ENCODE peak calls at places on chromosomes 2 and 18, in seven cellular contexts. One of them, this sample, is unnamed.

GRCh38 chr2:175366814-175367213 is 185.3 kb upstream of the ATP5MC3 start:
- DNase-seq in kidney epithelial cell: peak
- DNase-seq in ELR: peak
- DNase-seq in activated naive CD8-positive, alpha-beta T cell treated with anti-CD3 and anti-CD28 coated beads, Interleukin-2, amount 50 U/mL, for 24 hours: peak
- DNase-seq in T-helper 9 cell: no peak
- DNase-seq in hepatocyte: peak
- DNase-seq in HCEC 1CT: peak
- DNase-seq in this sample: peak

GRCh38 chr2:218809515-218809914 is 22.1 kb downstream of the PRKAG3 start:
- DNase-seq in T-helper 9 cell: no peak
- DNase-seq in activated naive CD8-positive, alpha-beta T cell treated with anti-CD3 and anti-CD28 coated beads, Interleukin-2, amount 50 U/mL, for 24 hours: no peak
- DNase-seq in HCEC 1CT: no peak
- DNase-seq in ELR: no peak
- DNase-seq in hepatocyte: no peak
- DNase-seq in kidney epithelial cell: no peak
- DNase-seq in this sample: no peak

GRCh38 chr18:75497576-75497975 is 70.1 kb upstream of the SMIM21 start:
- DNase-seq in ELR: no peak
- DNase-seq in kidney epithelial cell: no peak
- DNase-seq in HCEC 1CT: no peak
- DNase-seq in T-helper 9 cell: no peak
- DNase-seq in activated naive CD8-positive, alpha-beta T cell treated with anti-CD3 and anti-CD28 coated beads, Interleukin-2, amount 50 U/mL, for 24 hours: no peak
- DNase-seq in hepatocyte: no peak
- DNase-seq in this sample: no peak

GRCh38 chr2:38075436-38076249 is at the start of gene CYP1B1:
- DNase-seq in HCEC 1CT: peak
- DNase-seq in hepatocyte: no peak
- DNase-seq in kidney epithelial cell: no peak
- DNase-seq in activated naive CD8-positive, alpha-beta T cell treated with anti-CD3 and anti-CD28 coated beads, Interleukin-2, amount 50 U/mL, for 24 hours: no peak
- DNase-seq in T-helper 9 cell: no peak
- DNase-seq in ELR: no peak
- DNase-seq in this sample: no peak

GRCh38 chr2:317501-318424 is 29.9 kb upstream of the ALKAL2 start:
- DNase-seq in HCEC 1CT: no peak
- DNase-seq in ELR: peak
- DNase-seq in hepatocyte: no peak
- DNase-seq in T-helper 9 cell: no peak
- DNase-seq in kidney epithelial cell: no peak
- DNase-seq in activated naive CD8-positive, alpha-beta T cell treated with anti-CD3 and anti-CD28 coated beads, Interleukin-2, amount 50 U/mL, for 24 hours: peak
- DNase-seq in this sample: peak

GRCh38 chr2:65375723-65376122 is 56.7 kb downstream of the SPRED2 start:
- DNase-seq in kidney epithelial cell: no peak
- DNase-seq in T-helper 9 cell: no peak
- DNase-seq in hepatocyte: no peak
- DNase-seq in ELR: no peak
- DNase-seq in activated naive CD8-positive, alpha-beta T cell treated with anti-CD3 and anti-CD28 coated beads, Interleukin-2, amount 50 U/mL, for 24 hours: no peak
- DNase-seq in HCEC 1CT: no peak
- DNase-seq in this sample: no peak

GRCh38 chr2:149735237-149735958 is 147.8 kb upstream of the MMADHC start:
- DNase-seq in T-helper 9 cell: no peak
- DNase-seq in activated naive CD8-positive, alpha-beta T cell treated with anti-CD3 and anti-CD28 coated beads, Interleukin-2, amount 50 U/mL, for 24 hours: no peak
- DNase-seq in HCEC 1CT: peak
- DNase-seq in hepatocyte: no peak
- DNase-seq in ELR: no peak
- DNase-seq in kidney epithelial cell: no peak
- DNase-seq in this sample: peak

GRCh38 chr2:234802845-234803171 is 149.0 kb upstream of the SH3BP4 start:
- DNase-seq in hepatocyte: no peak
- DNase-seq in T-helper 9 cell: no peak
- DNase-seq in HCEC 1CT: no peak
- DNase-seq in activated naive CD8-positive, alpha-beta T cell treated with anti-CD3 and anti-CD28 coated beads, Interleukin-2, amount 50 U/mL, for 24 hours: no peak
- DNase-seq in ELR: no peak
- DNase-seq in kidney epithelial cell: no peak
- DNase-seq in this sample: no peak

GRCh38 chr18:25921677-25922421 is 168.6 kb downstream of the SS18 start:
- DNase-seq in ELR: peak
- DNase-seq in activated naive CD8-positive, alpha-beta T cell treated with anti-CD3 and anti-CD28 coated beads, Interleukin-2, amount 50 U/mL, for 24 hours: peak
- DNase-seq in kidney epithelial cell: no peak
- DNase-seq in T-helper 9 cell: peak
- DNase-seq in hepatocyte: peak
- DNase-seq in HCEC 1CT: no peak
- DNase-seq in this sample: peak

GRCh38 chr2:118387509-118387908 is 299.2 kb downstream of the INSIG2 start:
- DNase-seq in kidney epithelial cell: peak
- DNase-seq in activated naive CD8-positive, alpha-beta T cell treated with anti-CD3 and anti-CD28 coated beads, Interleukin-2, amount 50 U/mL, for 24 hours: no peak
- DNase-seq in HCEC 1CT: no peak
- DNase-seq in ELR: peak
- DNase-seq in hepatocyte: no peak
- DNase-seq in T-helper 9 cell: no peak
- DNase-seq in this sample: peak

GRCh38 chr2:153871231-153872221 is at the start of gene GALNT13:
- DNase-seq in activated naive CD8-positive, alpha-beta T cell treated with anti-CD3 and anti-CD28 coated beads, Interleukin-2, amount 50 U/mL, for 24 hours: no peak
- DNase-seq in hepatocyte: peak
- DNase-seq in ELR: no peak
- DNase-seq in T-helper 9 cell: no peak
- DNase-seq in kidney epithelial cell: peak
- DNase-seq in HCEC 1CT: no peak
- DNase-seq in this sample: peak

GRCh38 chr2:20326163-20326780 is 24.4 kb downstream of the PUM2 start:
- DNase-seq in HCEC 1CT: peak
- DNase-seq in activated naive CD8-positive, alpha-beta T cell treated with anti-CD3 and anti-CD28 coated beads, Interleukin-2, amount 50 U/mL, for 24 hours: peak
- DNase-seq in ELR: peak
- DNase-seq in kidney epithelial cell: no peak
- DNase-seq in hepatocyte: peak
- DNase-seq in T-helper 9 cell: peak
- DNase-seq in this sample: peak

GRCh38 chr18:10070581-10071000 is 156.8 kb downstream of the VAPA start:
- DNase-seq in ELR: no peak
- DNase-seq in T-helper 9 cell: no peak
- DNase-seq in hepatocyte: no peak
- DNase-seq in HCEC 1CT: peak
- DNase-seq in activated naive CD8-positive, alpha-beta T cell treated with anti-CD3 and anti-CD28 coated beads, Interleukin-2, amount 50 U/mL, for 24 hours: no peak
- DNase-seq in kidney epithelial cell: no peak
- DNase-seq in this sample: no peak

GRCh38 chr2:216002274-216002673 is 11.1 kb downstream of the MREG start:
- DNase-seq in activated naive CD8-positive, alpha-beta T cell treated with anti-CD3 and anti-CD28 coated beads, Interleukin-2, amount 50 U/mL, for 24 hours: no peak
- DNase-seq in kidney epithelial cell: no peak
- DNase-seq in T-helper 9 cell: no peak
- DNase-seq in ELR: no peak
- DNase-seq in HCEC 1CT: no peak
- DNase-seq in hepatocyte: no peak
- DNase-seq in this sample: no peak

GRCh38 chr18:37483221-37483971 is 82.2 kb downstream of the CELF4 start:
- DNase-seq in ELR: no peak
- DNase-seq in hepatocyte: peak
- DNase-seq in HCEC 1CT: peak
- DNase-seq in kidney epithelial cell: no peak
- DNase-seq in activated naive CD8-positive, alpha-beta T cell treated with anti-CD3 and anti-CD28 coated beads, Interleukin-2, amount 50 U/mL, for 24 hours: no peak
- DNase-seq in T-helper 9 cell: no peak
- DNase-seq in this sample: peak

GRCh38 chr2:237315170-237315880 is 98.6 kb downstream of the COL6A3 start:
- DNase-seq in ELR: peak
- DNase-seq in activated naive CD8-positive, alpha-beta T cell treated with anti-CD3 and anti-CD28 coated beads, Interleukin-2, amount 50 U/mL, for 24 hours: no peak
- DNase-seq in kidney epithelial cell: peak
- DNase-seq in HCEC 1CT: peak
- DNase-seq in T-helper 9 cell: no peak
- DNase-seq in hepatocyte: peak
- DNase-seq in this sample: peak

GRCh38 chr2:64787698-64788097 is 134.0 kb upstream of the SERTAD2 start:
- DNase-seq in ELR: no peak
- DNase-seq in hepatocyte: no peak
- DNase-seq in HCEC 1CT: no peak
- DNase-seq in T-helper 9 cell: no peak
- DNase-seq in kidney epithelial cell: no peak
- DNase-seq in activated naive CD8-positive, alpha-beta T cell treated with anti-CD3 and anti-CD28 coated beads, Interleukin-2, amount 50 U/mL, for 24 hours: no peak
- DNase-seq in this sample: no peak

GRCh38 chr2:241987726-241988125 is 118.2 kb downstream of the RTP5 start:
- DNase-seq in HCEC 1CT: no peak
- DNase-seq in kidney epithelial cell: no peak
- DNase-seq in hepatocyte: no peak
- DNase-seq in ELR: no peak
- DNase-seq in activated naive CD8-positive, alpha-beta T cell treated with anti-CD3 and anti-CD28 coated beads, Interleukin-2, amount 50 U/mL, for 24 hours: no peak
- DNase-seq in T-helper 9 cell: no peak
- DNase-seq in this sample: no peak

GRCh38 chr2:116733699-116734098 is 1080.8 kb upstream of the DDX18 start:
- DNase-seq in ELR: no peak
- DNase-seq in hepatocyte: no peak
- DNase-seq in activated naive CD8-positive, alpha-beta T cell treated with anti-CD3 and anti-CD28 coated beads, Interleukin-2, amount 50 U/mL, for 24 hours: no peak
- DNase-seq in kidney epithelial cell: no peak
- DNase-seq in T-helper 9 cell: no peak
- DNase-seq in HCEC 1CT: no peak
- DNase-seq in this sample: no peak

GRCh38 chr2:109457366-109457765 is 156.4 kb downstream of the SEPTIN10 start:
- DNase-seq in ELR: no peak
- DNase-seq in activated naive CD8-positive, alpha-beta T cell treated with anti-CD3 and anti-CD28 coated beads, Interleukin-2, amount 50 U/mL, for 24 hours: no peak
- DNase-seq in T-helper 9 cell: no peak
- DNase-seq in HCEC 1CT: no peak
- DNase-seq in hepatocyte: no peak
- DNase-seq in kidney epithelial cell: no peak
- DNase-seq in this sample: no peak

GRCh38 chr2:96962567-96963203 is 23.7 kb downstream of the FAM178B start:
- DNase-seq in ELR: no peak
- DNase-seq in HCEC 1CT: no peak
- DNase-seq in T-helper 9 cell: peak
- DNase-seq in hepatocyte: no peak
- DNase-seq in activated naive CD8-positive, alpha-beta T cell treated with anti-CD3 and anti-CD28 coated beads, Interleukin-2, amount 50 U/mL, for 24 hours: peak
- DNase-seq in kidney epithelial cell: no peak
- DNase-seq in this sample: peak

GRCh38 chr2:96400049-96401000 is 64.8 kb downstream of the NCAPH start:
- DNase-seq in ELR: no peak
- DNase-seq in T-helper 9 cell: no peak
- DNase-seq in hepatocyte: no peak
- DNase-seq in HCEC 1CT: no peak
- DNase-seq in activated naive CD8-positive, alpha-beta T cell treated with anti-CD3 and anti-CD28 coated beads, Interleukin-2, amount 50 U/mL, for 24 hours: no peak
- DNase-seq in kidney epithelial cell: no peak
- DNase-seq in this sample: no peak

GRCh38 chr2:101223814-101224231 is 28.9 kb upstream of the CNOT11 start:
- DNase-seq in ELR: no peak
- DNase-seq in hepatocyte: no peak
- DNase-seq in HCEC 1CT: no peak
- DNase-seq in T-helper 9 cell: peak
- DNase-seq in activated naive CD8-positive, alpha-beta T cell treated with anti-CD3 and anti-CD28 coated beads, Interleukin-2, amount 50 U/mL, for 24 hours: peak
- DNase-seq in kidney epithelial cell: no peak
- DNase-seq in this sample: peak

GRCh38 chr2:232482301-232483238 is 5.1 kb downstream of the ECEL1 start:
- DNase-seq in hepatocyte: no peak
- DNase-seq in kidney epithelial cell: no peak
- DNase-seq in T-helper 9 cell: no peak
- DNase-seq in HCEC 1CT: no peak
- DNase-seq in ELR: no peak
- DNase-seq in activated naive CD8-positive, alpha-beta T cell treated with anti-CD3 and anti-CD28 coated beads, Interleukin-2, amount 50 U/mL, for 24 hours: no peak
- DNase-seq in this sample: no peak